ENCODE peak calls at places on chromosomes 13 and 19, in four cellular contexts. N is NB4; X is anterior cingulate cortex; P is effector memory CD4-positive, alpha-beta T cell. F is an unnamed sample.

GRCh38 chr19:41013359-41013758 is 22.3 kb downstream of the CYP2B6 start:
- DNase-seq in N (no peak), X (no peak), P (no peak), F (no peak)

GRCh38 chr13:30907167-30907761 is 1.2 kb downstream of the MEDAG start:
- DNase-seq in X (no peak), N (no peak), P (no peak), F (no peak)

GRCh38 chr13:61162636-61163035 is 253.0 kb downstream of the PCDH20 start:
- DNase-seq in P (no peak), X (no peak), N (no peak), F (no peak)

GRCh38 chr13:100131863-100132574 is 43.1 kb downstream of the PCCA start:
- DNase-seq in X (no peak), P (no peak), N (peak), F (no peak)

GRCh38 chr19:10353793-10354391 is 14.5 kb upstream of the ICAM3 start:
- DNase-seq in X (peak), N (peak), P (no peak), F (no peak)

GRCh38 chr19:53308339-53308811 is 25.2 kb upstream of the ZNF845 start:
- DNase-seq in P (no peak), X (peak), N (no peak), F (no peak)

GRCh38 chr19:45581576-45581975 is 3.0 kb downstream of the OPA3 start:
- DNase-seq in X (no peak), P (no peak), N (no peak), F (no peak)

GRCh38 chr13:21256351-21256761 is 79.9 kb downstream of the MRPL57 start:
- DNase-seq in X (no peak), P (no peak), N (no peak), F (no peak)

GRCh38 chr19:52296400-52296772 is 583 bp upstream of the ZNF480 start:
- DNase-seq in P (no peak), X (no peak), N (no peak), F (no peak)

GRCh38 chr13:35995136-35995535 is 136.0 kb downstream of the DCLK1 start:
- DNase-seq in P (no peak), N (no peak), X (no peak), F (no peak)

GRCh38 chr13:111047326-111047725 is 67.8 kb upstream of the ARHGEF7 start:
- DNase-seq in N (no peak), X (no peak), P (no peak), F (no peak)

GRCh38 chr19:860481-861098 is 1.1 kb downstream of the CFD start:
- DNase-seq in P (peak), X (no peak), N (peak), F (peak)

GRCh38 chr19:49071860-49072547 is 495 bp downstream of the KCNA7 start:
- DNase-seq in P (no peak), X (no peak), N (no peak), F (no peak)

GRCh38 chr13:32734511-32734910 is 148.3 kb downstream of the PDS5B start:
- DNase-seq in N (peak), P (no peak), X (no peak), F (no peak)

GRCh38 chr19:13972368-13973155 is 20.3 kb downstream of the DCAF15 start:
- DNase-seq in N (no peak), P (no peak), X (no peak), F (no peak)

GRCh38 chr19:47280183-47280797 is 5.6 kb downstream of the INAFM1 start:
- DNase-seq in P (no peak), X (no peak), N (peak), F (peak)

GRCh38 chr13:113849981-113850721 is 13.7 kb downstream of the GAS6 start:
- DNase-seq in N (no peak), X (no peak), P (no peak), F (no peak)

GRCh38 chr13:110194456-110194855 is 112.5 kb downstream of the COL4A1 start:
- DNase-seq in N (no peak), P (no peak), X (no peak), F (no peak)

GRCh38 chr13:112450118-112450517 is 74.0 kb downstream of the SPACA7 start:
- DNase-seq in X (no peak), N (no peak), P (no peak), F (no peak)

GRCh38 chr19:3833578-3834348 is 35.1 kb downstream of the ZFR2 start:
- DNase-seq in P (no peak), N (no peak), X (no peak), F (no peak)

GRCh38 chr19:49387936-49388372 is at the start of gene KASH5:
- DNase-seq in P (peak), X (peak), N (no peak), F (peak)

GRCh38 chr19:14804755-14805154 is 26.4 kb upstream of the ADGRE2 start:
- DNase-seq in N (no peak), P (no peak), X (no peak), F (no peak)

GRCh38 chr19:34276614-34277013 is 22.3 kb downstream of the GARRE1 start:
- DNase-seq in X (peak), P (no peak), N (no peak), F (no peak)

GRCh38 chr13:52356327-52356726 is 49.6 kb downstream of the THSD1 start:
- DNase-seq in N (no peak), P (no peak), X (no peak), F (no peak)

GRCh38 chr13:88592105-88592504 is 920.9 kb downstream of the SLITRK5 start:
- DNase-seq in X (no peak), N (no peak), P (no peak), F (no peak)

GRCh38 chr13:25668345-25668744 is 296.6 kb downstream of the ATP8A2 start:
- DNase-seq in P (no peak), X (no peak), N (no peak), F (no peak)

GRCh38 chr19:51192689-51193088 is 32.2 kb upstream of the CD33 start:
- DNase-seq in P (no peak), N (no peak), X (no peak), F (no peak)

GRCh38 chr13:99662678-99663077 is 161.4 kb downstream of the TM9SF2 start:
- DNase-seq in P (no peak), N (no peak), X (no peak), F (no peak)

GRCh38 chr13:75480691-75481175 is 1.2 kb downstream of the TBC1D4 start:
- DNase-seq in N (peak), X (no peak), P (no peak), F (no peak)

GRCh38 chr19:29577662-29577963 is 28.5 kb upstream of the POP4 start:
- DNase-seq in P (no peak), X (no peak), N (no peak), F (no peak)

GRCh38 chr19:32363175-32363574 is 17.8 kb downstream of the ZNF507 start:
- DNase-seq in P (no peak), X (no peak), N (no peak), F (no peak)

GRCh38 chr13:113166681-113167080 is 8.2 kb downstream of the PROZ start:
- DNase-seq in N (no peak), P (no peak), X (no peak), F (no peak)

GRCh38 chr13:99191900-99192399 is 8.7 kb upstream of the UBAC2 start:
- DNase-seq in N (no peak), P (no peak), X (no peak), F (no peak)

GRCh38 chr13:60397693-60398437 is 845 bp downstream of the TDRD3 start:
- DNase-seq in N (peak), P (no peak), X (peak), F (peak)

GRCh38 chr13:37701972-37702371 is 103.4 kb upstream of the POSTN start:
- DNase-seq in N (no peak), X (no peak), P (no peak), F (no peak)

GRCh38 chr19:1656988-1657536 is 4.6 kb upstream of the TCF3 start:
- DNase-seq in N (no peak), P (no peak), X (no peak), F (no peak)

GRCh38 chr19:46049597-46049996 is 8.8 kb upstream of the IGFL4 start:
- DNase-seq in P (no peak), N (no peak), X (no peak), F (no peak)

GRCh38 chr19:44313231-44313630 is 8.4 kb upstream of the ZNF235 start:
- DNase-seq in P (no peak), X (no peak), N (no peak), F (no peak)

GRCh38 chr13:31053098-31053497 is 108.6 kb downstream of the HSPH1 start:
- DNase-seq in P (no peak), N (no peak), X (no peak), F (no peak)

F was measured in T follicular helper cell.